ENCODE peak calls at places on chromosome 15, in six cellular contexts. O is thoracic aorta; B is esophagus squamous epithelium; X is tibial artery; T is CD8-positive, alpha-beta T cell; E is uterus. S is an unnamed sample.

GRCh38 chr15:90154861-90155626 is 46.1 kb upstream of the SEMA4B start:
- DNase-seq in T (no peak), O (no peak), E (no peak), B (no peak), X (no peak), S (no peak)

GRCh38 chr15:88243895-88244787 is 12.4 kb downstream of the NTRK3 start:
- DNase-seq in X (no peak), O (no peak), B (no peak), E (no peak), T (no peak), S (no peak)

GRCh38 chr15:36358094-36358961 is 221.1 kb upstream of the CDIN1 start:
- DNase-seq in X (no peak), T (no peak), B (no peak), E (no peak), O (no peak), S (no peak)

GRCh38 chr15:43292375-43293078 is 25.8 kb upstream of the TGM5 start:
- DNase-seq in X (no peak), O (no peak), E (no peak), T (no peak), B (no peak), S (no peak)

GRCh38 chr15:77235566-77235965 is 164.7 kb upstream of the TSPAN3 start:
- DNase-seq in T (no peak), O (no peak), X (no peak), E (no peak), B (no peak), S (no peak)

GRCh38 chr15:22262613-22263020 is 182.3 kb downstream of the OR4M2 start:
- DNase-seq in T (peak; percentile 60), E (no peak), B (no peak), X (no peak), O (no peak), S (no peak)

GRCh38 chr15:28935316-28935715 is 49.5 kb downstream of the APBA2 start:
- DNase-seq in O (no peak), B (no peak), E (no peak), T (peak; percentile 65), X (peak; percentile 41), S (no peak)

GRCh38 chr15:69665641-69666091 is 213.0 kb downstream of the RPLP1 start:
- DNase-seq in E (no peak), B (no peak), T (no peak), O (no peak), X (no peak), S (no peak)

GRCh38 chr15:37079726-37080125 is 20.6 kb downstream of the MEIS2 start:
- DNase-seq in E (peak; percentile 40), O (no peak), X (no peak), T (no peak), B (no peak), S (no peak)

GRCh38 chr15:88800026-88800425 is 3.2 kb upstream of the ACAN start:
- DNase-seq in B (no peak), T (no peak), X (no peak), E (no peak), O (no peak), S (no peak)

GRCh38 chr15:95528920-95529319 is 801.6 kb upstream of the NR2F2 start:
- DNase-seq in E (no peak), O (no peak), B (no peak), T (no peak), X (no peak), S (no peak)

GRCh38 chr15:77696006-77696631 is 63.4 kb upstream of the LINGO1 start:
- DNase-seq in T (no peak), B (no peak), O (no peak), X (no peak), E (no peak), S (no peak)

GRCh38 chr15:92400980-92401787 is 7.5 kb downstream of the ST8SIA2 start:
- DNase-seq in O (no peak), E (no peak), T (no peak), B (no peak), X (no peak), S (no peak)

GRCh38 chr15:39099524-39099923 is 481.4 kb upstream of the THBS1 start:
- DNase-seq in E (no peak), B (no peak), T (no peak), X (no peak), O (no peak), S (no peak)

GRCh38 chr15:28875461-28875965 is 10.3 kb upstream of the APBA2 start:
- DNase-seq in E (no peak), T (no peak), B (no peak), O (no peak), X (no peak), S (no peak)

GRCh38 chr15:31801152-31801551 is 229.2 kb upstream of the CHRNA7 start:
- DNase-seq in T (no peak), X (no peak), B (no peak), O (no peak), E (no peak), S (peak; percentile 58)

GRCh38 chr15:95646484-95646883 is 684.0 kb upstream of the NR2F2 start:
- DNase-seq in O (no peak), X (no peak), B (no peak), T (no peak), E (no peak), S (no peak)

GRCh38 chr15:91049378-91050127 is 27.2 kb upstream of the VPS33B start:
- DNase-seq in X (no peak), T (peak; percentile 48), O (peak; percentile 14), B (no peak), E (peak; percentile 43), S (no peak)

GRCh38 chr15:62500325-62500724 is 335.2 kb upstream of the C2CD4B start:
- DNase-seq in B (no peak), E (no peak), O (no peak), X (no peak), T (no peak), S (no peak)
- H3K4me1 ChIP-seq in B (no peaks in the 10 kb centered on the region), E (no peaks in the 10 kb centered on the region), O (peaks cover 72% of the 10 kb centered on the region), X (no peaks in the 10 kb centered on the region), T (no peaks in the 10 kb centered on the region), S (peaks cover 68% of the 10 kb centered on the region)

GRCh38 chr15:58258501-58259274 is 120.5 kb downstream of the AQP9 start:
- DNase-seq in X (no peak), O (no peak), T (no peak), B (no peak), E (no peak), S (no peak)
- H3K27ac ChIP-seq in X (no peak overlapping the region), O (no peak overlapping the region), T (no peak overlapping the region), B (peak overlapping the region; percentile 56), E (no peak overlapping the region), S (no peak overlapping the region)

GRCh38 chr15:67853454-67853853 is 13.6 kb upstream of the RNU6-1 start:
- DNase-seq in O (no peak), B (no peak), T (no peak), X (no peak), E (no peak), S (no peak)
- H3K4me1 ChIP-seq in O (no peaks in the 10 kb centered on the region), B (no peaks in the 10 kb centered on the region), T (no peaks in the 10 kb centered on the region), X (no peaks in the 10 kb centered on the region), E (no peaks in the 10 kb centered on the region), S (no peaks in the 10 kb centered on the region)

DNA sequence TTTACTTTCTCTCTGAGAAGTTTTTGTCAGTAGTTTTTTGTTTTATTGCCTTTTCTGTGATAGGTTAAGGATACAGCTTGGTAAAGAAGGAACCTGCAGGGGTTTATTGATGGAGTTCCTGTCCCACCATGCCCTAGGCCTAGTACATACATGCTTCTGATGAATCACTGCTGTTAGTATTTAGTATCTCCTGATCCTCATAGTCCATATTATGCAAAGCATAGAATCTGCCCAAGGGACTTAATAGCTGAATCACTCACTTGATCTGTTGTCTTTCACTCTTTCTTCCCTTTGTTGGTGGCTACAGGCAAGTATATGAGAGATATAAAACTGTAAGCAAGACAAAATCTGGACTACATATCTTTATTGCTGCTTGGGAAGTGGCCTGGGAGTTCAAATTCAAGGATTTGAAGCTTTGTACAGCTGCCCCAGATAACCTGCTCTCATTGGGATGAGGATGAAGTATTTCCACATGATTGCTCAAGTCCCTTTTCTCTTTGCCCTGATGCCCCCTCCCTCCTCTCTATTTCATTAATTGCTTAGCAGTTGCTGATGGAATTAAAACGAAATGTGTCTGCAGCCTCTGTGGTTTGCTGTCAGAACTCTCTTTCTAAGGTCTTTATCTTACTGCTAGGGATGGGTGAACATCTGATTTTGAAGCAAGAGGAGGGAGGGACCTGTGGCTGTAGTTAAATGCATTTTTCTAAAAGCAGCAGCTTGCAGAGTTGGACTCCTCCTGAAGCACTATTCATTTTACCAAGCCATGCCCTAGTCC is 114.0 kb downstream of the ZNF609 start:
- DNase-seq in B (no peak), T (no peak), O (no peak), E (no peak), X (no peak), S (no peak)
- H3K27ac ChIP-seq in B (peak overlapping the region; percentile 44), T (no peak overlapping the region), O (no peak overlapping the region), E (no peak overlapping the region), X (no peak overlapping the region), S (no peak overlapping the region)

S was measured in left ventricle myocardium inferior.